ENCODE peak calls at places on chromosomes 12 and 14, in six cellular contexts. I, H, V, Y, Z and A are unnamed samples.
A peak's percentile ranks its signal among the peaks of the same experiment; 100 is the strongest.

GRCh38 chr12:108119126-108119973 is 9.7 kb upstream of the WSCD2 start:
- DNase-seq in I (no peak), H (no peak), V (no peak), Y (peak; percentile 9), Z (no peak), A (no peak)

GRCh38 chr12:101671157-101671791 is 26.2 kb upstream of the CHPT1 start:
- DNase-seq in I (no peak), H (no peak), V (no peak), Y (no peak), Z (peak; percentile 44), A (no peak)

GRCh38 chr14:60760648-60761364 is 26.2 kb downstream of the MNAT1 start:
- DNase-seq in I (no peak), H (no peak), V (no peak), Y (no peak), Z (no peak), A (no peak)

GRCh38 chr12:116784238-116784612 is 46.1 kb downstream of the RNFT2 start:
- DNase-seq in I (no peak), H (no peak), V (no peak), Y (no peak), Z (no peak), A (no peak)

GRCh38 chr12:40152783-40153383 is 47.0 kb upstream of the SLC2A13 start:
- DNase-seq in I (peak; percentile 38), H (peak; percentile 32), V (no peak), Y (peak; percentile 33), Z (no peak), A (no peak)

GRCh38 chr12:71439613-71440392 is at the start of gene LGR5:
- DNase-seq in I (peak; percentile 71), H (peak; percentile 69), V (peak; percentile 75), Y (no peak), Z (no peak), A (peak; percentile 75)

GRCh38 chr12:3101309-3102022 is 24.3 kb downstream of the TSPAN9 start:
- DNase-seq in I (no peak), H (no peak), V (no peak), Y (no peak), Z (no peak), A (no peak)

GRCh38 chr12:76457010-76457409 is 102.6 kb downstream of the OSBPL8 start:
- DNase-seq in I (no peak), H (no peak), V (no peak), Y (no peak), Z (no peak), A (no peak)

GRCh38 chr12:84502907-84503787 is 409.5 kb downstream of the SLC6A15 start:
- DNase-seq in I (no peak), H (peak; percentile 52), V (no peak), Y (peak; percentile 21), Z (no peak), A (no peak)

GRCh38 chr12:113424915-113425823 is 3.0 kb downstream of the SDSL start:
- DNase-seq in I (peak; percentile 84), H (peak; percentile 52), V (peak; percentile 87), Y (peak; percentile 41), Z (peak; percentile 13), A (no peak)

GRCh38 chr14:90820958-90821357 is 4.7 kb upstream of the TTC7B start:
- DNase-seq in I (no peak), H (no peak), V (no peak), Y (no peak), Z (no peak), A (no peak)

GRCh38 chr14:91374897-91375747 is 42.5 kb downstream of the CCDC88C start:
- DNase-seq in I (no peak), H (peak; percentile 72), V (no peak), Y (no peak), Z (peak; percentile 48), A (no peak)

GRCh38 chr12:3252416-3252815 is 175.2 kb downstream of the TSPAN9 start:
- DNase-seq in I (peak; percentile 95), H (no peak), V (peak; percentile 80), Y (peak; percentile 92), Z (no peak), A (peak; percentile 91)

GRCh38 chr12:32695787-32696186 is 16.7 kb downstream of the DNM1L start:
- DNase-seq in I (no peak), H (no peak), V (no peak), Y (no peak), Z (no peak), A (no peak)

GRCh38 chr14:54206477-54206876 is 190.3 kb upstream of the CDKN3 start:
- DNase-seq in I (no peak), H (no peak), V (no peak), Y (no peak), Z (no peak), A (no peak)

GRCh38 chr12:80861636-80862378 is 75.9 kb downstream of the LIN7A start:
- DNase-seq in I (no peak), H (no peak), V (no peak), Y (no peak), Z (no peak), A (no peak)

GRCh38 chr12:115147916-115148315 is 463.9 kb upstream of the TBX3 start:
- DNase-seq in I (no peak), H (no peak), V (no peak), Y (no peak), Z (no peak), A (no peak)

GRCh38 chr12:67237231-67237630 is 31.9 kb upstream of the CAND1 start:
- DNase-seq in I (no peak), H (no peak), V (no peak), Y (no peak), Z (no peak), A (no peak)

GRCh38 chr14:87934185-87934584 is 58.8 kb downstream of the GALC start:
- DNase-seq in I (no peak), H (no peak), V (no peak), Y (no peak), Z (no peak), A (no peak)

GRCh38 chr12:101038289-101038871 is 171.7 kb downstream of the SLC5A8 start:
- DNase-seq in I (no peak), H (no peak), V (no peak), Y (no peak), Z (no peak), A (no peak)

GRCh38 chr12:88793091-88793490 is 212.8 kb upstream of the KITLG start:
- DNase-seq in I (no peak), H (no peak), V (no peak), Y (no peak), Z (no peak), A (no peak)

GRCh38 chr14:43116341-43116740 is 1390.7 kb downstream of the FSCB start:
- DNase-seq in I (no peak), H (no peak), V (no peak), Y (no peak), Z (no peak), A (no peak)

GRCh38 chr14:99986416-99986815 is 78.8 kb upstream of the EVL start:
- DNase-seq in I (no peak), H (no peak), V (no peak), Y (no peak), Z (no peak), A (no peak)

GRCh38 chr12:78683031-78683430 is 181.5 kb upstream of the SYT1 start:
- DNase-seq in I (no peak), H (no peak), V (no peak), Y (no peak), Z (no peak), A (no peak)

GRCh38 chr14:75783184-75783583 is 122.1 kb downstream of the TTLL5 start:
- DNase-seq in I (peak; percentile 66), H (no peak), V (no peak), Y (peak; percentile 37), Z (no peak), A (no peak)

GRCh38 chr12:52713960-52714886 is 10.9 kb upstream of the KRT77 start:
- DNase-seq in I (peak; percentile 61), H (peak; percentile 51), V (peak; percentile 77), Y (no peak), Z (peak; percentile 21), A (peak; percentile 64)

GRCh38 chr12:70982991-70983390 is 62.5 kb upstream of the PTPRR start:
- DNase-seq in I (no peak), H (no peak), V (no peak), Y (no peak), Z (no peak), A (no peak)

DNA sequence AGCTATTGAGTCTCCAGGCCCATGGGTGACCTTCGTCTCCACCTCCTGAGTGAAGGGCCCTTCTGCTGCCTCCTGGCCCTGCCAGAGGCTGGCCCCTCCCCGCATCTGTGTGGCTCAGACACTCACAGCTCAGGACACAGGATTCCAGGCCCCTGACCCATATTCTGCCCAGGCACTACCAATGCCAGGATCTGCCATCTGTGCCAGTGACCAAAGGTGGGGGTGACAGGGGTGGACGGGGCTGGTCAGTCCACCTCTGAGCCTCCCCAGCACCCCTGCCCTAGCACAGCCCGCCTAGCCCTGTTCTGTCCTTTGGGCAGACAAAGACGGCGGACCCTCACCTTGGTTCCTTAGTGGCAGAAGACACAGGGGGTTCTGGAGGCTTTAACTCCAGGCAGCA is 2.8 kb downstream of the ASB2 start:
- DNase-seq in I (no peak), H (no peak), V (peak; percentile 61), Y (no peak), Z (no peak), A (no peak)
- H3K4me1 ChIP-seq in I (peaks cover 5% of the 10 kb centered on the region), H (peaks cover 10% of the 10 kb centered on the region), V (no peaks in the 10 kb centered on the region), Y (peaks cover 25% of the 10 kb centered on the region), Z (peaks cover 40% of the 10 kb centered on the region), A (peaks cover 7% of the 10 kb centered on the region)

GRCh38 chr12:92041742-92042141 is 103.9 kb downstream of the BTG1 start:
- DNase-seq in I (no peak), H (no peak), V (no peak), Y (no peak), Z (peak; percentile 51), A (no peak)

GRCh38 chr12:92042791-92043531 is 102.7 kb downstream of the BTG1 start:
- DNase-seq in I (no peak), H (no peak), V (no peak), Y (no peak), Z (no peak), A (no peak)

GRCh38 chr12:92046557-92046956 is 99.1 kb downstream of the BTG1 start:
- DNase-seq in I (no peak), H (no peak), V (no peak), Y (no peak), Z (no peak), A (no peak)

GRCh38 chr12:92045852-92046251 is 99.8 kb downstream of the BTG1 start:
- DNase-seq in I (no peak), H (no peak), V (no peak), Y (no peak), Z (no peak), A (no peak)

GRCh38 chr12:92044435-92044834 is 101.2 kb downstream of the BTG1 start:
- DNase-seq in I (no peak), H (no peak), V (no peak), Y (no peak), Z (no peak), A (no peak)
- H3K4me1 ChIP-seq in I (peaks cover 5% of the 10 kb centered on the region), H (no peaks in the 10 kb centered on the region), V (no peaks in the 10 kb centered on the region), Y (no peaks in the 10 kb centered on the region), Z (peaks cover 11% of the 10 kb centered on the region), A (no peaks in the 10 kb centered on the region)

DNA sequence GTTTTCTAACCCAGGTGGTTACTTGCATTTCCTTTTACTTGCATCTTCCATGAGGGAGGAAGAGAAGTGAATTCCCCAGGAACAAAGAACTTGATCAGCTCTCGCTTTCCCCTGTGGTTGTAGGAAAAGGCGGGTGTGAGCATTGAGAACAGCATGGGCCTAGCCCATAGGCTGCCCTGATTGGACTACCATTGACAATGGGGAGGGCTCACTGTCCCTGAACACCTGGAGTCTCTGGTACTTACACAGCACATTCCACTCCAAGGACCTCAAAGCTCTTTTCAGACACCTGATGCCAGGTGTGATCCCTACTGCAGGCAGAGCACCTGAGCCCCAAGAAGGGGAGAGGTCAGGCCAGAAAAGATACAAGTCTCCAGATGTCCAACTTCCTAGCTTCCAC is 25.0 kb downstream of the MAX start:
- DNase-seq in I (no peak), H (no peak), V (no peak), Y (no peak), Z (no peak), A (no peak)
- H3K4me1 ChIP-seq in I (peaks cover 26% of the 10 kb centered on the region), H (no peaks in the 10 kb centered on the region), V (peaks cover 9% of the 10 kb centered on the region), Y (peaks cover 34% of the 10 kb centered on the region), Z (no peaks in the 10 kb centered on the region), A (peaks cover 41% of the 10 kb centered on the region)

GRCh38 chr14:24298892-24299254 is 707 bp downstream of the DHRS1 start:
- DNase-seq in I (peak; percentile 41), H (no peak), V (peak; percentile 63), Y (no peak), Z (no peak), A (no peak)
- H3K4me1 ChIP-seq in I (peaks cover 10% of the 10 kb centered on the region), H (peaks cover 11% of the 10 kb centered on the region), V (peaks cover 14% of the 10 kb centered on the region), Y (no peaks in the 10 kb centered on the region), Z (peaks cover 19% of the 10 kb centered on the region), A (peaks cover 8% of the 10 kb centered on the region)